ENCODE peak calls at places on chromosomes 5 and 9, in five cellular contexts. N is T-helper 1 cell, T is WTC11, D is GM12891, Z is ACHN. B is an unnamed sample.

GRCh38 chr5:81167544-81167943 is 65.6 kb upstream of the CKMT2 start:
- DNase-seq in N (no peak), T (no peak), D (no peak), Z (no peak), B (no peak)

GRCh38 chr9:16053131-16053530 is 500.3 kb downstream of the CCDC171 start:
- DNase-seq in N (no peak), T (no peak), D (no peak), Z (no peak), B (no peak)

GRCh38 chr5:170103447-170103846 is 2.2 kb upstream of the FOXI1 start:
- DNase-seq in N (no peak), T (no peak), D (no peak), Z (no peak), B (no peak)

GRCh38 chr5:112649882-112650281 is 87.8 kb upstream of the APC start:
- DNase-seq in N (no peak), T (no peak), D (no peak), Z (no peak), B (no peak)

GRCh38 chr9:34545497-34545896 is 22.7 kb upstream of the ENHO start:
- DNase-seq in N (no peak), T (no peak), D (no peak), Z (no peak), B (no peak)

GRCh38 chr9:135216236-135216635 is 128.8 kb downstream of the OLFM1 start:
- DNase-seq in N (no peak), T (peak; percentile 5), D (no peak), Z (no peak), B (no peak)

GRCh38 chr9:111839387-111839786 is 44.6 kb upstream of the SHOC1 start:
- DNase-seq in N (no peak), T (no peak), D (no peak), Z (no peak), B (no peak)

GRCh38 chr5:159581502-159582249 is 251.4 kb upstream of the IL12B start:
- DNase-seq in N (no peak), T (no peak), D (no peak), Z (peak; percentile 97), B (no peak)

GRCh38 chr9:131943397-131943796 is 136.3 kb downstream of the MED27 start:
- DNase-seq in N (no peak), T (no peak), D (no peak), Z (no peak), B (no peak)

GRCh38 chr9:99803694-99804093 is 18.0 kb upstream of the NR4A3 start:
- DNase-seq in N (no peak), T (no peak), D (no peak), Z (no peak), B (no peak)

GRCh38 chr9:135468866-135469521 is 10.6 kb upstream of the PPP1R26 start:
- DNase-seq in N (no peak), T (no peak), D (no peak), Z (no peak), B (no peak)

GRCh38 chr9:95316794-95317118 is 753 bp downstream of the FANCC start:
- DNase-seq in N (no peak), T (peak; percentile 90), D (peak; percentile 49), Z (peak; percentile 84), B (peak; percentile 78)

GRCh38 chr9:124818431-124819281 is 34.6 kb upstream of the WDR38 start:
- DNase-seq in N (no peak), T (peak; percentile 57), D (no peak), Z (no peak), B (peak; percentile 61)

GRCh38 chr5:33766023-33766422 is 125.8 kb downstream of the ADAMTS12 start:
- DNase-seq in N (no peak), T (no peak), D (no peak), Z (no peak), B (no peak)